ENCODE peak calls at places on chromosomes 2 and 18, in eight cellular contexts. H is stimulated activated CD4-positive, alpha-beta T cell treated with anti-CD3 and anti-CD28 coated beads, Interleukin-1b, Interleukin-23, amount 100 ng/mL, for 1 hour; M is hypothalamus; E is astrocyte; K is AG10803; L is Ammon's horn; U is SK-N-SH; Z is aorta. O is an unnamed sample.

GRCh38 chr2:239500915-239501630 is 100.3 kb upstream of the HDAC4 start:
- DNase-seq in H (no peak), M (no peak), E (no peak), K (no peak), L (no peak), U (no peak), Z (no peak), O (no peak)

GRCh38 chr2:15160201-15160600 is 400.9 kb downstream of the NBAS start:
- DNase-seq in H (no peak), M (no peak), E (no peak), K (no peak), L (no peak), U (no peak), Z (no peak), O (no peak)

GRCh38 chr2:2848621-2849443 is 517.8 kb upstream of the MYT1L start:
- DNase-seq in H (no peak), M (no peak), E (no peak), K (no peak), L (peak), U (peak), Z (no peak), O (no peak)

GRCh38 chr2:149223472-149224062 is 106.8 kb upstream of the LYPD6 start:
- DNase-seq in H (no peak), M (no peak), E (no peak), K (peak), L (no peak), U (peak), Z (no peak), O (no peak)

GRCh38 chr2:239994086-239994485 is 31.1 kb downstream of the NDUFA10 start:
- DNase-seq in H (no peak), M (no peak), E (no peak), K (no peak), L (no peak), U (no peak), Z (no peak), O (peak)

GRCh38 chr2:128309341-128310093 is 9.2 kb downstream of the HS6ST1 start:
- DNase-seq in H (no peak), M (no peak), E (peak), K (peak), L (peak), U (peak), Z (peak), O (no peak)

GRCh38 chr2:10072656-10073480 is 7.3 kb downstream of the CYS1 start:
- DNase-seq in H (peak), M (no peak), E (peak), K (peak), L (peak), U (peak), Z (peak), O (peak)

GRCh38 chr2:63591566-63592175 is 2.9 kb downstream of the MDH1 start:
- DNase-seq in H (no peak), M (no peak), E (no peak), K (no peak), L (no peak), U (no peak), Z (no peak), O (no peak)

GRCh38 chr2:233448220-233448559 is 93.9 kb downstream of the DGKD start:
- DNase-seq in H (no peak), M (no peak), E (no peak), K (no peak), L (no peak), U (no peak), Z (peak), O (no peak)

GRCh38 chr2:54952978-54953456 is 97.2 kb downstream of the RTN4 start:
- DNase-seq in H (no peak), M (no peak), E (no peak), K (peak), L (no peak), U (no peak), Z (no peak), O (no peak)

GRCh38 chr18:3207565-3207964 is 12.2 kb downstream of the MYOM1 start:
- DNase-seq in H (no peak), M (no peak), E (no peak), K (no peak), L (no peak), U (no peak), Z (no peak), O (no peak)

GRCh38 chr2:239928457-239929350 is 96.4 kb downstream of the NDUFA10 start:
- DNase-seq in H (no peak), M (no peak), E (no peak), K (no peak), L (peak), U (no peak), Z (peak), O (peak)

GRCh38 chr2:20314562-20315521 is 35.8 kb downstream of the PUM2 start:
- DNase-seq in H (no peak), M (no peak), E (peak), K (no peak), L (no peak), U (no peak), Z (no peak), O (no peak)

GRCh38 chr2:55229221-55229620 is 2.9 kb downstream of the CLHC1 start:
- DNase-seq in H (no peak), M (no peak), E (no peak), K (no peak), L (no peak), U (no peak), Z (no peak), O (no peak)

O was measured in cerebellum.